ENCODE peak calls at places on chromosomes 2 and 18, in eight cellular contexts. R, Z, S, H, I, X, Y and A are unnamed samples. For H3K4me1, the result is how much of the 10 kb centered on the place peaks cover.

GRCh38 chr18:71287268-71287667 is 998.4 kb downstream of the SOCS6 start:
- DNase-seq in S (no peak), Y (no peak), H (no peak), Z (no peak), R (no peak), I (no peak), X (no peak), A (no peak)

GRCh38 chr18:28626757-28627156 is 449.8 kb upstream of the CDH2 start:
- DNase-seq in R (no peak), X (no peak), S (no peak), Z (no peak), Y (no peak), I (no peak), H (no peak), A (no peak)

GRCh38 chr2:134272831-134273230 is 19.0 kb downstream of the MGAT5 start:
- DNase-seq in Z (no peak), R (no peak), H (no peak), X (no peak), I (no peak), S (no peak), Y (no peak), A (no peak)

GRCh38 chr2:64522843-64523428 is 1.2 kb upstream of the AFTPH start:
- DNase-seq in Y (peak), X (peak), R (peak), H (peak), S (no peak), Z (no peak), I (peak), A (peak)

GRCh38 chr2:164314148-164314547 is 307.1 kb downstream of the GRB14 start:
- DNase-seq in Y (no peak), R (no peak), I (no peak), H (no peak), Z (no peak), S (no peak), X (no peak), A (no peak)

GRCh38 chr2:39837856-39838453 is 58.9 kb upstream of the THUMPD2 start:
- DNase-seq in X (peak), Z (no peak), R (peak), I (no peak), H (peak), Y (no peak), S (no peak), A (no peak)

GRCh38 chr2:44543773-44544725 is 182.3 kb downstream of the CAMKMT start:
- DNase-seq in R (no peak), I (no peak), X (no peak), Y (no peak), S (no peak), Z (no peak), H (no peak), A (no peak)

GRCh38 chr2:31227711-31228125 is 6.2 kb upstream of the EHD3 start:
- DNase-seq in X (no peak), Y (no peak), Z (no peak), R (peak), I (no peak), H (no peak), S (no peak), A (no peak)

GRCh38 chr2:232876071-232876977 is 6.3 kb downstream of the SNORC start:
- DNase-seq in S (peak), Z (no peak), H (peak), X (peak), R (no peak), I (no peak), Y (no peak), A (no peak)

GRCh38 chr2:27249891-27250651 is 12.8 kb downstream of the SLC30A3 start:
- DNase-seq in S (no peak), I (no peak), R (peak), H (peak), Z (peak), X (peak), Y (no peak), A (peak)

GRCh38 chr2:121564905-121565304 is 34.2 kb downstream of the RNU4ATAC start:
- DNase-seq in I (no peak), S (no peak), Z (no peak), Y (no peak), H (no peak), R (no peak), X (no peak), A (no peak)

GRCh38 chr2:52327641-52328040 is 1295.7 kb upstream of the NRXN1 start:
- DNase-seq in H (no peak), Z (no peak), I (no peak), Y (no peak), X (no peak), S (no peak), R (no peak), A (no peak)

GRCh38 chr2:186159101-186159500 is 327.0 kb upstream of the ZC3H15 start:
- DNase-seq in H (no peak), R (no peak), Y (no peak), S (no peak), I (no peak), X (no peak), Z (no peak), A (no peak)

GRCh38 chr2:80361904-80362303 is 57.4 kb upstream of the LRRTM1 start:
- DNase-seq in I (no peak), S (no peak), Z (no peak), X (no peak), H (no peak), Y (no peak), R (no peak), A (no peak)

GRCh38 chr18:13159579-13159978 is 59.0 kb upstream of the LDLRAD4 start:
- DNase-seq in I (no peak), X (no peak), Z (no peak), R (peak), S (no peak), H (peak), Y (no peak), A (no peak)

GRCh38 chr2:234679151-234679765 is 182.4 kb upstream of the ARL4C start:
- DNase-seq in S (no peak), Y (no peak), Z (no peak), H (peak), X (no peak), I (no peak), R (no peak), A (no peak)

GRCh38 chr2:29372185-29372584 is 257.0 kb downstream of the CLIP4 start:
- DNase-seq in H (no peak), R (no peak), I (no peak), X (no peak), S (no peak), Z (no peak), Y (no peak), A (no peak)

GRCh38 chr2:236016496-236016895 is 151.7 kb downstream of the GBX2 start:
- DNase-seq in Y (no peak), X (no peak), Z (no peak), R (no peak), S (no peak), I (no peak), H (peak), A (no peak)

GRCh38 chr2:62685986-62686625 is 19.4 kb upstream of the EHBP1 start:
- DNase-seq in Y (no peak), S (no peak), H (no peak), X (no peak), R (no peak), Z (no peak), I (no peak), A (no peak)

GRCh38 chr2:122019729-122020128 is 264.3 kb downstream of the TSN start:
- DNase-seq in R (no peak), X (peak), S (no peak), Y (no peak), I (no peak), Z (no peak), H (no peak), A (no peak)

GRCh38 chr2:119260636-119261497 is 37.2 kb downstream of the STEAP3 start:
- DNase-seq in R (peak), H (peak), Z (no peak), X (no peak), I (no peak), S (no peak), Y (no peak), A (no peak)

GRCh38 chr2:136437461-136437860 is 319.5 kb upstream of the CXCR4 start:
- DNase-seq in H (no peak), Y (no peak), Z (no peak), I (no peak), S (no peak), R (no peak), X (no peak), A (no peak)

GRCh38 chr2:112542974-112543760 is 902 bp downstream of the POLR1B start:
- DNase-seq in R (peak), Y (no peak), S (no peak), Z (no peak), X (peak), H (peak), I (no peak), A (no peak)

DNA sequence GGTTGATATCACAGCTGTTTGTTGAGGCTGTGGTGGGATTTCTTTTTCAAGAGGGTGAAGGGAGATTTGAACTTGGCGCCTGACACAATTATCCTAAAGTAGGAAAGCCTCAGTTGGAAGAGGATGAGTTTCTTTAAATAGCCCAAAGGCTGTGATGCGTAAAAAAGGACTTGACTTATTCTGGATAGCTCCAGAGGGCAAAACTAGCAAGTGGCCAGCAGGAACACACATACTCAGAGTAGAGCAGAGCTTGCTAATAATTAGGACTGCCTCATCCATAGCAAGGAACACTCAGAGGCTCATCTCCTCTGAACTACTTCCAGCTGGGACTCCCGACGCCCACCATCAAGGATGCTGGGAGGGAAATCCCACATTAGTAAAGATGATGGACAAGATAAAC is 74.0 kb downstream of the AFF3 start:
- DNase-seq in S (no peak), H (no peak), Z (no peak), R (no peak), Y (no peak), I (no peak), X (no peak), A (no peak)
- H3K4me1 ChIP-seq in S (under half), H (under half), Z (under half), R (under half), Y (under half), I (under half), X (under half), A (under half)

GRCh38 chr2:157751462-157752058 is 122.9 kb upstream of the ACVR1C start:
- DNase-seq in R (peak), H (peak), Z (no peak), X (no peak), Y (no peak), S (no peak), I (no peak), A (no peak)
- TF ChIP-seq CTCF in R (no peak), H (peak), Z (no peak), X (no peak), Y (no peak), S (no peak), I (no peak), A (no peak)

DNA sequence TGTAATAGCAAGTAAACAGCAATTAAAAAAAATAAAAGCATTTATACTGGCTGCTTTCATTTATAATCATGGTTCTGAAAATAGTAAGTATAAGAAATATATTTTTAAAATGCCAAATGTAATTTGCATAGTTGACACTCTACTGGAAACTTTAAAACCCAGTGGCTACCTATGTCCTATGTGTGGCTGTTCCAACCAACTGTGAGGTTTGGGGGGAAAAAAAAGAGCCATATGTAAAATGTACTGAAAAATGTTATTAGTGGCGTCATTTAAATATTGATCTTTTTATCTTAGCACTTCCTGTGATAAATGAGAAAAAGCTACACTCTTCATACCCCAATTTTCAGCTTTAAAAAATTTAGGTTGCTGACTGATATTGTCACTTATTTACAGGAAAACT is 270.7 kb downstream of the TCF4 start:
- DNase-seq in X (no peak), R (no peak), S (no peak), H (no peak), I (no peak), Z (no peak), Y (no peak), A (no peak)
- H3K4me1 ChIP-seq in X (under half), R (under half), S (under half), H (under half), I (under half), Z (under half), Y (under half), A (half or more)

DNA sequence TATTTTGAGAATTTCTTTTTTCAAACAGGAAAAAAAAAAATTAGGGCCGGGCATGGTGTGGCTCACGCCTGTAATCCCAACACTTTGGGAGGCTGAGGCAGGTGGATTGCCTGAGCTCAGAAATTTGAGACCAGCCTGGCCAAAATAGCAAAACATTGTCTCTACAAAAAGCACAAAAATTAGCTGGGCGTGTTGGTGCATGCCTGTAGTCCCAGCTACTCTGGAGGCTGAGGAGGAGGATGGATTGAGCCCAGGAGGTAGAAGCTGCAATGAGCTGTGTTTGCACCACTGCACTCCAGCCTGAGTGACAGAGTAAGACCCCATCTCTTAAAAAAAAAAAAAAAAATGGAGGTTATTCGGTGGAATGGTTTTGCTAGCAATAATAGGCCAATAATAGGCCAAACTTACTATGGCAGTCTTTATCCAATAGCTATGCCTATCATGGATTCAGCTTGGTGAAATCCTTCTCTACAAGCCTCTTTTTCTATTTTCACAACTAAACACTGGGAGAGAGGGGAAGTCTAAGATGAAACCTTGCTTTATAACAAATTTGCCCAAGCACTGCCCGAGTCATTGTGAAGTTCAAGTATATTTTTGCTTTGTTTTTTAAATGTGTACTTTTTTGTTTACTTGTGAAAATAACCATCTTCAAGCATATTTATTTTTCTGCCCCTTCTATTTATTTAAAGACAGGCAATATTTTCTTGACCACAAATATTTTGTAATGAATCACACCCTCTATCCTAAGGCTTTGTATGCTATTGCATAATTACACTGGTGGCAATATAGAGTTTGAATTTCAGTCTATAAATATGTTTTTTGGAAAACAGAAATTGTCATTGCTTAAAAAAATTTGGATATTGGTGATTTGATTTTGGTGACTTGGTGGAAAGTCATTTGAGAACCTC is 20.0 kb upstream of the KYNU start:
- DNase-seq in Z (no peak), X (no peak), Y (no peak), R (peak), H (no peak), S (no peak), I (no peak), A (no peak)
- TF ChIP-seq CTCF in Z (no peak), X (no peak), Y (no peak), R (no peak), H (no peak), S (no peak), I (no peak), A (no peak)

GRCh38 chr18:9823805-9824473 is 61.8 kb upstream of the TXNDC2 start:
- DNase-seq in X (peak), Y (no peak), R (peak), H (peak), S (no peak), Z (no peak), I (no peak), A (no peak)

GRCh38 chr18:9825571-9826073 is 60.2 kb upstream of the TXNDC2 start:
- DNase-seq in Y (no peak), X (peak), Z (no peak), S (no peak), R (peak), H (peak), I (no peak), A (no peak)

GRCh38 chr18:9824862-9825479 is 60.8 kb upstream of the TXNDC2 start:
- DNase-seq in X (peak), H (peak), R (no peak), Z (no peak), Y (no peak), I (no peak), S (no peak), A (no peak)

GRCh38 chr18:9822587-9822986 is 63.2 kb upstream of the TXNDC2 start:
- DNase-seq in Z (no peak), Y (no peak), R (no peak), H (no peak), X (no peak), S (no peak), I (no peak), A (no peak)

GRCh38 chr18:9824474-9824832 is 61.3 kb upstream of the TXNDC2 start:
- DNase-seq in I (no peak), H (peak), X (peak), Z (no peak), R (peak), S (peak), Y (no peak), A (peak)
- H3K4me1 ChIP-seq in I (under half), H (under half), X (under half), Z (half or more), R (under half), S (under half), Y (under half), A (under half)

DNA sequence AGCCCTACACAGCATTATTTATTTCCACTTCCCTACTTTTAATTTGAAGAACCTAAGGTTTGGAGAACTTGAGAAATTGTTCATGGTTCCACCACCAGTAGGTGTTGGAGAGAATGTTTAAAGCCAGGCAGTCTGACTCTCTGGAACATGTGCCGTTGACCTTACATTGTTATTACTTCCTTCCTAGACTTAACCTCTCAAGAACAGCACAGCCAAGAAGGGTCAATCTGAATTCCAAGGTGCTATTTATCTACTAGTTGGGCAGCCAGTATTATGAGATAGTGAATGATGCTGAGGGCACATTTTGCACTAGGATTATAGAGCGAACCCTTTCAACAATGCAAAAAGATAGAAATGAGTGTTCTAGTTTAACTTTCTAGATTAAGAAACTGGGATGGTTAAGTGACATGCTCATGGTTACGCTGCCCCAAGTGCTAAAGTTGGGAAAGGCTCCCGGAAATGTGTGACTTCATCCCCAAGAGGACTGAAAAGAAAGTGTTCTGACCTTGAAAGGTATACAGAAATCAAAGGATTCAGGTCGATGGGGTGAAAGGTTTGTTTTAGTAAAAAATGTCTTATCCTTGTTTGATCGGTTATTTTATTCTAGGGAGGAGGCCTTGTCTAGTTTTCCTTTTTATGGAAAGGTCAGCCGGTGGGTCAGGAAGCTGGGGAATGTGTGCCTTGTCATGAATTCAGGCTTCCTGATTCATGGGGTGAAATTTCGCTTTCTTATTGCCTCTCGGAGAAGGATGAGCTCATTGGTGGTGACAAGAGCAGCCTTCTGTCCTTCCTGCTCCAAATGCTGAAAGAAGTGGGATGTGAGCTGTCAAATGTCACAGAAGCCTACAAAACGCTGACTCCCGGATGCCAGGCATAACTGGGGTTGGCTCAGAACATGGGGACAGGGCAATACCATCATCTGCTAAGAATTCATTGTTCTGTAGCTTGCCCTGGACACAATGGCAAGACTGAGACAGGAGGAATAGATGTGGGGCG is 55.5 kb upstream of the FAM136A start:
- DNase-seq in I (no peak), S (no peak), H (no peak), X (no peak), Z (no peak), R (no peak), Y (no peak), A (no peak)
- TF ChIP-seq CTCF in I (no peak), S (no peak), H (peak), X (no peak), Z (no peak), R (no peak), Y (no peak), A (no peak)